ENCODE peak calls at places on chromosome 5, in ten cellular contexts. L is IMR-90, U is stomach, T is prostate gland, B is A549, Q is heart left ventricle, X is GM12891, G is Peyer's patch, M is NB4, Y is HepG2. N is an unnamed sample.

GRCh38 chr5:80653497-80653896 is 955 bp upstream of the MSH3 start:
- DNase-seq in Q (no peak), Y (no peak), X (no peak), T (no peak), B (no peak), M (peak), G (no peak), L (no peak), U (no peak), N (no peak)

GRCh38 chr5:151686673-151687378 is at the start of gene SPARC:
- DNase-seq in L (peak), X (no peak), B (no peak), U (no peak), Q (peak), T (peak), G (peak), Y (no peak), M (peak), N (peak)

GRCh38 chr5:56075361-56075760 is 80.6 kb upstream of the IL6ST start:
- DNase-seq in G (no peak), B (no peak), Y (no peak), L (peak), U (no peak), Q (peak), M (no peak), T (no peak), X (no peak), N (no peak)

GRCh38 chr5:51495672-51496071 is 112.4 kb downstream of the ISL1 start:
- DNase-seq in U (no peak), G (no peak), M (no peak), Q (no peak), Y (no peak), T (no peak), L (peak), B (no peak), X (no peak), N (peak)

GRCh38 chr5:148224131-148224742 is 14.1 kb upstream of the MARCOL start:
- DNase-seq in T (no peak), X (no peak), L (no peak), B (no peak), G (no peak), U (no peak), Y (no peak), Q (no peak), M (no peak), N (no peak)

GRCh38 chr5:155434267-155434666 is 420.7 kb downstream of the KIF4B start:
- DNase-seq in X (no peak), U (no peak), T (no peak), G (no peak), B (no peak), Y (no peak), M (no peak), Q (no peak), L (no peak), N (no peak)

GRCh38 chr5:35938518-35939227 is at the start of gene CAPSL:
- DNase-seq in L (peak), M (peak), U (peak), X (no peak), T (peak), Y (no peak), Q (peak), B (peak), G (no peak), N (no peak)

GRCh38 chr5:103117471-103117991 is 2.4 kb downstream of the GIN1 start:
- DNase-seq in B (no peak), L (no peak), T (no peak), Y (no peak), G (no peak), U (no peak), X (no peak), Q (no peak), M (peak), N (no peak)

GRCh38 chr5:139061856-139062255 is 136.3 kb downstream of the SIL1 start:
- DNase-seq in M (no peak), B (no peak), G (no peak), T (no peak), Y (no peak), U (no peak), Q (no peak), L (peak), X (no peak), N (no peak)

GRCh38 chr5:169395136-169395535 is 94.2 kb upstream of the SLIT3 start:
- DNase-seq in T (no peak), L (no peak), M (no peak), Y (no peak), B (no peak), U (no peak), X (no peak), G (no peak), Q (no peak), N (no peak)

GRCh38 chr5:94391996-94392395 is 226.4 kb downstream of the KIAA0825 start:
- DNase-seq in G (no peak), U (no peak), Y (no peak), B (no peak), X (no peak), Q (no peak), M (no peak), T (no peak), L (no peak), N (no peak)

GRCh38 chr5:99025298-99026045 is 96.7 kb upstream of the CHD1 start:
- DNase-seq in T (no peak), M (no peak), Y (peak), U (peak), G (no peak), B (peak), X (no peak), L (no peak), Q (no peak), N (no peak)

GRCh38 chr5:79694652-79695051 is 5.0 kb downstream of the CMYA5 start:
- DNase-seq in Y (no peak), Q (peak), X (no peak), L (peak), M (no peak), G (no peak), U (no peak), B (no peak), T (no peak), N (no peak)

GRCh38 chr5:437281-437771 is 5.7 kb upstream of the EXOC3 start:
- DNase-seq in Q (no peak), L (no peak), Y (no peak), B (no peak), M (peak), G (peak), X (no peak), T (no peak), U (no peak), N (no peak)

GRCh38 chr5:136132557-136133415 is at the start of gene SMAD5:
- DNase-seq in L (peak), U (peak), X (peak), T (peak), G (peak), B (peak), Q (peak), M (peak), Y (peak), N (peak)
- TF ChIP-seq POLR2A in L (no peak), U (no peak), X (no peak), T (peak), G (peak), B (peak), Q (peak), M (peak), Y (peak), N (peak)

GRCh38 chr5:65925094-65925600 is 1.2 kb upstream of the ERBIN start:
- DNase-seq in T (peak), U (peak), Y (peak), Q (peak), X (peak), B (peak), G (peak), L (peak), M (peak), N (peak)
- TF ChIP-seq POLR2A in T (peak), U (no peak), Y (peak), Q (no peak), X (peak), B (no peak), G (peak), L (no peak), M (peak), N (peak)

DNA sequence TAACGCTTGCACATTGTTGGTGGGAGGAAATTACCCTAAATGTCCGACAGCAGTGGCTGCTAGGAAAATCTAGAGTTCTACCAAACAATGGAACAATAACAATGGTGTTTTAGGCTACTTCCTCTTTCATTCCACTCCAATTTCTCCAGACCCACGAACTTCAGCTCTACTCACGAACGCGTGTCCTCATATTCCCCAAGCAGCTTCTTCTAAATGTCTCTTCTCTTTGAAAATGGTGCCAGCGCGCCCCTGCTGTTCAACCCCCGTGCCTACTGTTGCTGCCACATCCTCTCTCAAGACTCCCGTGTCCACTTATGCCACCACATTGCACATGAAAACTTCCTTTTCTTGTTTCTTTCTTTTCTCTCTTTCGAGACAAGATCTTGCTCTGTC is 25.6 kb downstream of the OR2V2 start:
- DNase-seq in Q (no peak), B (no peak), M (peak), U (no peak), Y (no peak), G (no peak), L (no peak), T (no peak), X (no peak), N (no peak)
- TF ChIP-seq POLR2A in Q (no peak), B (no peak), M (no peak), U (no peak), Y (no peak), G (no peak), L (no peak), T (no peak), X (no peak), N (no peak)

GRCh38 chr5:128085413-128085812 is 1.8 kb downstream of the SLC12A2 start:
- DNase-seq in X (no peak), T (no peak), B (peak), L (no peak), G (no peak), U (no peak), M (no peak), Q (no peak), Y (peak), N (no peak)

GRCh38 chr5:128082551-128083032 is 974 bp upstream of the SLC12A2 start:
- DNase-seq in T (no peak), G (no peak), U (no peak), M (no peak), L (no peak), X (no peak), Q (no peak), Y (no peak), B (no peak), N (no peak)

GRCh38 chr5:128083033-128083810 is at the start of gene SLC12A2:
- DNase-seq in B (peak), Q (peak), M (peak), T (peak), X (peak), L (peak), U (peak), Y (peak), G (peak), N (peak)

GRCh38 chr5:128084228-128085167 is 932 bp downstream of the SLC12A2 start:
- DNase-seq in Y (no peak), U (peak), G (peak), T (peak), Q (peak), B (no peak), L (peak), X (peak), M (peak), N (no peak)

GRCh38 chr5:128083811-128084227 is 253 bp downstream of the SLC12A2 start:
- DNase-seq in U (no peak), B (no peak), Y (peak), M (no peak), Q (no peak), X (peak), L (peak), G (no peak), T (no peak), N (no peak)
- TF ChIP-seq POLR2A in U (no peak), B (no peak), Y (no peak), M (no peak), Q (no peak), X (no peak), L (no peak), G (no peak), T (no peak), N (peak)